ENCODE peak calls at places on chromosome 5, in nine cellular contexts. One of them, this sample, is unnamed.

GRCh38 chr5:88550736-88551135 is 282.1 kb upstream of the TMEM161B start:
- DNase-seq in kidney epithelial cell: no peak
- DNase-seq in germinal center: no peak
- DNase-seq in GM20000: no peak
- DNase-seq in activated T-cell treated with anti-CD3 and anti-CD28 coated beads, Interleukin-2, amount 50 U/mL, for 4 hours: no peak
- DNase-seq in activated CD4-positive, alpha-beta T cell treated with anti-CD3 and anti-CD28 coated beads for 4 hours: no peak
- DNase-seq in MV-4-11: no peak
- DNase-seq in activated T-helper 1 cell treated with anti-CD3 and anti-CD28 coated beads, Interleukin-2, amount 50 U/mL, for 16 hours: no peak
- DNase-seq in CD4-positive, CD25-positive, alpha-beta regulatory T cell: no peak
- DNase-seq in this sample: no peak

GRCh38 chr5:120447706-120448239 is 16.3 kb upstream of the PRR16 start:
- DNase-seq in kidney epithelial cell: no peak
- DNase-seq in germinal center: no peak
- DNase-seq in GM20000: no peak
- DNase-seq in activated T-cell treated with anti-CD3 and anti-CD28 coated beads, Interleukin-2, amount 50 U/mL, for 4 hours: no peak
- DNase-seq in activated CD4-positive, alpha-beta T cell treated with anti-CD3 and anti-CD28 coated beads for 4 hours: no peak
- DNase-seq in MV-4-11: no peak
- DNase-seq in activated T-helper 1 cell treated with anti-CD3 and anti-CD28 coated beads, Interleukin-2, amount 50 U/mL, for 16 hours: no peak
- DNase-seq in CD4-positive, CD25-positive, alpha-beta regulatory T cell: no peak
- DNase-seq in this sample: no peak

GRCh38 chr5:144004751-144005150 is 165.7 kb downstream of the YIPF5 start:
- DNase-seq in kidney epithelial cell: no peak
- DNase-seq in germinal center: no peak
- DNase-seq in GM20000: no peak
- DNase-seq in activated T-cell treated with anti-CD3 and anti-CD28 coated beads, Interleukin-2, amount 50 U/mL, for 4 hours: no peak
- DNase-seq in activated CD4-positive, alpha-beta T cell treated with anti-CD3 and anti-CD28 coated beads for 4 hours: no peak
- DNase-seq in MV-4-11: no peak
- DNase-seq in activated T-helper 1 cell treated with anti-CD3 and anti-CD28 coated beads, Interleukin-2, amount 50 U/mL, for 16 hours: no peak
- DNase-seq in CD4-positive, CD25-positive, alpha-beta regulatory T cell: no peak
- DNase-seq in this sample: no peak

GRCh38 chr5:131163315-131164119 is 1.5 kb downstream of the HINT1 start:
- DNase-seq in kidney epithelial cell: no peak
- DNase-seq in germinal center: no peak
- DNase-seq in GM20000: no peak
- DNase-seq in activated T-cell treated with anti-CD3 and anti-CD28 coated beads, Interleukin-2, amount 50 U/mL, for 4 hours: no peak
- DNase-seq in activated CD4-positive, alpha-beta T cell treated with anti-CD3 and anti-CD28 coated beads for 4 hours: no peak
- DNase-seq in MV-4-11: peak; percentile 13
- DNase-seq in activated T-helper 1 cell treated with anti-CD3 and anti-CD28 coated beads, Interleukin-2, amount 50 U/mL, for 16 hours: no peak
- DNase-seq in CD4-positive, CD25-positive, alpha-beta regulatory T cell: no peak
- DNase-seq in this sample: peak; percentile 67

GRCh38 chr5:11904270-11904906 is at the start of gene CTNND2:
- DNase-seq in kidney epithelial cell: no peak
- DNase-seq in germinal center: no peak
- DNase-seq in GM20000: no peak
- DNase-seq in activated T-cell treated with anti-CD3 and anti-CD28 coated beads, Interleukin-2, amount 50 U/mL, for 4 hours: no peak
- DNase-seq in activated CD4-positive, alpha-beta T cell treated with anti-CD3 and anti-CD28 coated beads for 4 hours: no peak
- DNase-seq in MV-4-11: no peak
- DNase-seq in activated T-helper 1 cell treated with anti-CD3 and anti-CD28 coated beads, Interleukin-2, amount 50 U/mL, for 16 hours: no peak
- DNase-seq in CD4-positive, CD25-positive, alpha-beta regulatory T cell: no peak
- DNase-seq in this sample: peak; percentile 23

GRCh38 chr5:11012295-11012694 is 251.3 kb upstream of the DAP start:
- DNase-seq in kidney epithelial cell: no peak
- DNase-seq in germinal center: no peak
- DNase-seq in GM20000: no peak
- DNase-seq in activated T-cell treated with anti-CD3 and anti-CD28 coated beads, Interleukin-2, amount 50 U/mL, for 4 hours: no peak
- DNase-seq in activated CD4-positive, alpha-beta T cell treated with anti-CD3 and anti-CD28 coated beads for 4 hours: no peak
- DNase-seq in MV-4-11: no peak
- DNase-seq in activated T-helper 1 cell treated with anti-CD3 and anti-CD28 coated beads, Interleukin-2, amount 50 U/mL, for 16 hours: no peak
- DNase-seq in CD4-positive, CD25-positive, alpha-beta regulatory T cell: no peak
- DNase-seq in this sample: no peak

GRCh38 chr5:98110791-98111190 is 662.7 kb upstream of the RGMB start:
- DNase-seq in kidney epithelial cell: no peak
- DNase-seq in germinal center: no peak
- DNase-seq in GM20000: no peak
- DNase-seq in activated T-cell treated with anti-CD3 and anti-CD28 coated beads, Interleukin-2, amount 50 U/mL, for 4 hours: no peak
- DNase-seq in activated CD4-positive, alpha-beta T cell treated with anti-CD3 and anti-CD28 coated beads for 4 hours: no peak
- DNase-seq in MV-4-11: no peak
- DNase-seq in activated T-helper 1 cell treated with anti-CD3 and anti-CD28 coated beads, Interleukin-2, amount 50 U/mL, for 16 hours: no peak
- DNase-seq in CD4-positive, CD25-positive, alpha-beta regulatory T cell: no peak
- DNase-seq in this sample: no peak

GRCh38 chr5:80153586-80154126 is 102.2 kb downstream of the SERINC5 start:
- DNase-seq in kidney epithelial cell: no peak
- DNase-seq in germinal center: no peak
- DNase-seq in GM20000: no peak
- DNase-seq in activated T-cell treated with anti-CD3 and anti-CD28 coated beads, Interleukin-2, amount 50 U/mL, for 4 hours: no peak
- DNase-seq in activated CD4-positive, alpha-beta T cell treated with anti-CD3 and anti-CD28 coated beads for 4 hours: no peak
- DNase-seq in MV-4-11: no peak
- DNase-seq in activated T-helper 1 cell treated with anti-CD3 and anti-CD28 coated beads, Interleukin-2, amount 50 U/mL, for 16 hours: no peak
- DNase-seq in CD4-positive, CD25-positive, alpha-beta regulatory T cell: no peak
- DNase-seq in this sample: no peak

GRCh38 chr5:109690456-109691247 is 925 bp downstream of the MAN2A1 start:
- DNase-seq in kidney epithelial cell: no peak
- DNase-seq in germinal center: peak; percentile 53
- DNase-seq in GM20000: peak; percentile 55
- DNase-seq in activated T-cell treated with anti-CD3 and anti-CD28 coated beads, Interleukin-2, amount 50 U/mL, for 4 hours: peak; percentile 35
- DNase-seq in activated CD4-positive, alpha-beta T cell treated with anti-CD3 and anti-CD28 coated beads for 4 hours: peak; percentile 30
- DNase-seq in MV-4-11: peak; percentile 64
- DNase-seq in activated T-helper 1 cell treated with anti-CD3 and anti-CD28 coated beads, Interleukin-2, amount 50 U/mL, for 16 hours: peak; percentile 24
- DNase-seq in CD4-positive, CD25-positive, alpha-beta regulatory T cell: peak; percentile 39
- DNase-seq in this sample: peak; percentile 85

GRCh38 chr5:135737701-135738563 is 96.5 kb upstream of the SLC25A48 start:
- DNase-seq in kidney epithelial cell: no peak
- DNase-seq in germinal center: no peak
- DNase-seq in GM20000: no peak
- DNase-seq in activated T-cell treated with anti-CD3 and anti-CD28 coated beads, Interleukin-2, amount 50 U/mL, for 4 hours: no peak
- DNase-seq in activated CD4-positive, alpha-beta T cell treated with anti-CD3 and anti-CD28 coated beads for 4 hours: no peak
- DNase-seq in MV-4-11: no peak
- DNase-seq in activated T-helper 1 cell treated with anti-CD3 and anti-CD28 coated beads, Interleukin-2, amount 50 U/mL, for 16 hours: no peak
- DNase-seq in CD4-positive, CD25-positive, alpha-beta regulatory T cell: no peak
- DNase-seq in this sample: no peak

GRCh38 chr5:20514145-20514544 is 526.1 kb upstream of the CDH18 start:
- DNase-seq in kidney epithelial cell: peak; percentile 7
- DNase-seq in germinal center: no peak
- DNase-seq in GM20000: no peak
- DNase-seq in activated T-cell treated with anti-CD3 and anti-CD28 coated beads, Interleukin-2, amount 50 U/mL, for 4 hours: no peak
- DNase-seq in activated CD4-positive, alpha-beta T cell treated with anti-CD3 and anti-CD28 coated beads for 4 hours: no peak
- DNase-seq in MV-4-11: no peak
- DNase-seq in activated T-helper 1 cell treated with anti-CD3 and anti-CD28 coated beads, Interleukin-2, amount 50 U/mL, for 16 hours: no peak
- DNase-seq in CD4-positive, CD25-positive, alpha-beta regulatory T cell: no peak
- DNase-seq in this sample: no peak

GRCh38 chr5:58040851-58041250 is 419.0 kb downstream of the PLK2 start:
- DNase-seq in kidney epithelial cell: no peak
- DNase-seq in germinal center: no peak
- DNase-seq in GM20000: no peak
- DNase-seq in activated T-cell treated with anti-CD3 and anti-CD28 coated beads, Interleukin-2, amount 50 U/mL, for 4 hours: no peak
- DNase-seq in activated CD4-positive, alpha-beta T cell treated with anti-CD3 and anti-CD28 coated beads for 4 hours: no peak
- DNase-seq in MV-4-11: no peak
- DNase-seq in activated T-helper 1 cell treated with anti-CD3 and anti-CD28 coated beads, Interleukin-2, amount 50 U/mL, for 16 hours: no peak
- DNase-seq in CD4-positive, CD25-positive, alpha-beta regulatory T cell: no peak
- DNase-seq in this sample: no peak

GRCh38 chr5:129094924-129095797 is 612 bp downstream of the ISOC1 start:
- DNase-seq in kidney epithelial cell: peak; percentile 5
- DNase-seq in germinal center: peak; percentile 29
- DNase-seq in GM20000: peak; percentile 78
- DNase-seq in activated T-cell treated with anti-CD3 and anti-CD28 coated beads, Interleukin-2, amount 50 U/mL, for 4 hours: peak; percentile 21
- DNase-seq in activated CD4-positive, alpha-beta T cell treated with anti-CD3 and anti-CD28 coated beads for 4 hours: peak; percentile 26
- DNase-seq in MV-4-11: peak; percentile 17
- DNase-seq in activated T-helper 1 cell treated with anti-CD3 and anti-CD28 coated beads, Interleukin-2, amount 50 U/mL, for 16 hours: peak; percentile 24
- DNase-seq in CD4-positive, CD25-positive, alpha-beta regulatory T cell: peak; percentile 40
- DNase-seq in this sample: peak; percentile 63

This sample was measured in KBM-7.